ENCODE peak calls at places on chromosomes 7 and 10, in seven cellular contexts. K is SK-MEL-5, L is Caki2, C is DND-41, M is uterus, G is T-helper 17 cell, T is foreskin melanocyte. Q is an unnamed sample.

GRCh38 chr10:24299587-24300258 is 90.8 kb downstream of the KIAA1217 start:
- DNase-seq in T (no peak), L (no peak), M (no peak), C (no peak), K (no peak), G (no peak), Q (no peak)

GRCh38 chr7:150742286-150742968 is 5.2 kb downstream of the GIMAP5 start:
- DNase-seq in G (no peak), T (no peak), C (no peak), L (no peak), M (no peak), K (no peak), Q (no peak)

GRCh38 chr10:100969175-100970075 is at the start of gene SEMA4G:
- DNase-seq in G (peak), K (peak), M (peak), T (no peak), L (peak), C (peak), Q (peak)

GRCh38 chr7:509426-509825 is 10.2 kb downstream of the PDGFA start:
- DNase-seq in T (no peak), K (no peak), C (no peak), M (no peak), L (no peak), G (no peak), Q (no peak)

GRCh38 chr7:20306499-20306946 is 24.2 kb upstream of the ITGB8 start:
- DNase-seq in T (no peak), C (no peak), G (no peak), M (no peak), L (no peak), K (no peak), Q (peak)

GRCh38 chr10:121437596-121437995 is 160.6 kb downstream of the FGFR2 start:
- DNase-seq in L (no peak), G (no peak), C (no peak), M (peak), K (peak), T (no peak), Q (no peak)

GRCh38 chr10:78777466-78778256 is 291.1 kb upstream of the ZMIZ1 start:
- DNase-seq in G (no peak), M (peak), T (peak), K (peak), L (no peak), C (no peak), Q (no peak)

GRCh38 chr7:74480861-74481417 is 27.2 kb downstream of the GTF2IRD1 start:
- DNase-seq in T (peak), G (no peak), L (peak), M (peak), C (no peak), K (no peak), Q (peak)

GRCh38 chr10:79404231-79404609 is 41.2 kb downstream of the ZCCHC24 start:
- DNase-seq in K (peak), C (no peak), M (peak), G (no peak), T (peak), L (no peak), Q (peak)

GRCh38 chr7:30252885-30253795 is 31.3 kb upstream of the ZNRF2 start:
- DNase-seq in C (no peak), L (no peak), T (peak), G (no peak), K (peak), M (no peak), Q (peak)

Q was measured in endothelial cell of umbilical vein.